ENCODE peak calls at places on chromosome 1, in five cellular contexts. K, Q, W, H and B are unnamed samples.

GRCh38 chr1:205191617-205192016 is 19.9 kb downstream of the DSTYK start:
- DNase-seq in K (no peak), Q (no peak), W (no peak), H (no peak), B (no peak)

GRCh38 chr1:69947837-69948236 is 257.5 kb downstream of the LRRC40 start:
- DNase-seq in K (peak; percentile 51), Q (no peak), W (peak; percentile 23), H (no peak), B (no peak)

GRCh38 chr1:147834189-147834588 is 68.4 kb upstream of the GJA8 start:
- DNase-seq in K (no peak), Q (no peak), W (no peak), H (no peak), B (no peak)

GRCh38 chr1:196309386-196309785 is 298.9 kb downstream of the KCNT2 start:
- DNase-seq in K (peak; percentile 10), Q (peak; percentile 34), W (no peak), H (no peak), B (no peak)

GRCh38 chr1:159924025-159924790 is 1.1 kb downstream of the TAGLN2 start:
- DNase-seq in K (no peak), Q (peak; percentile 89), W (peak; percentile 90), H (peak; percentile 80), B (peak; percentile 85)

GRCh38 chr1:43586136-43586726 is 55.5 kb downstream of the PTPRF start:
- DNase-seq in K (peak; percentile 24), Q (no peak), W (no peak), H (no peak), B (no peak)

GRCh38 chr1:203475012-203475981 is at the start of gene PRELP:
- DNase-seq in K (no peak), Q (no peak), W (no peak), H (no peak), B (no peak)

GRCh38 chr1:52599236-52599635 is 2.9 kb upstream of the GPX7 start:
- DNase-seq in K (no peak), Q (no peak), W (no peak), H (no peak), B (no peak)

GRCh38 chr1:29876441-29876840 is 640.1 kb downstream of the PTPRU start:
- DNase-seq in K (no peak), Q (no peak), W (no peak), H (no peak), B (no peak)

GRCh38 chr1:212514056-212514614 is 81.4 kb downstream of the NENF start:
- DNase-seq in K (no peak), Q (no peak), W (peak; percentile 64), H (no peak), B (no peak)

GRCh38 chr1:74712863-74713262 is 20.0 kb downstream of the CRYZ start:
- DNase-seq in K (no peak), Q (no peak), W (no peak), H (no peak), B (no peak)

GRCh38 chr1:156385534-156386031 is 16.6 kb downstream of the RHBG start:
- DNase-seq in K (no peak), Q (peak; percentile 77), W (peak; percentile 55), H (peak; percentile 77), B (peak; percentile 53)

GRCh38 chr1:211340622-211341487 is 14.2 kb downstream of the TRAF5 start:
- DNase-seq in K (no peak), Q (no peak), W (no peak), H (no peak), B (no peak)

GRCh38 chr1:55869050-55869449 is 653.9 kb upstream of the USP24 start:
- DNase-seq in K (no peak), Q (no peak), W (peak; percentile 4), H (no peak), B (no peak)

GRCh38 chr1:27979151-27979858 is 19.5 kb downstream of the XKR8 start:
- DNase-seq in K (no peak), Q (peak; percentile 75), W (peak; percentile 28), H (no peak), B (no peak)

GRCh38 chr1:73040811-73041210 is 758.5 kb upstream of the NEGR1 start:
- DNase-seq in K (no peak), Q (no peak), W (no peak), H (no peak), B (no peak)

GRCh38 chr1:93446837-93447451 is 974 bp upstream of the FNBP1L start:
- DNase-seq in K (peak; percentile 87), Q (no peak), W (no peak), H (no peak), B (no peak)

GRCh38 chr1:61244114-61244513 is 161.8 kb downstream of the NFIA start:
- DNase-seq in K (no peak), Q (peak; percentile 35), W (peak; percentile 61), H (no peak), B (no peak)

GRCh38 chr1:31910933-31911332 is 27.2 kb downstream of the PTP4A2 start:
- DNase-seq in K (no peak), Q (peak; percentile 44), W (no peak), H (no peak), B (no peak)

GRCh38 chr1:6423321-6423999 is 1.1 kb upstream of the ESPN start:
- DNase-seq in K (no peak), Q (peak; percentile 65), W (peak; percentile 24), H (peak; percentile 61), B (peak; percentile 41)

GRCh38 chr1:173267453-173267945 is 60.4 kb upstream of the TNFSF4 start:
- DNase-seq in K (no peak), Q (no peak), W (peak; percentile 63), H (no peak), B (no peak)

GRCh38 chr1:8211620-8212442 is 106.1 kb upstream of the SLC45A1 start:
- DNase-seq in K (peak; percentile 97), Q (peak; percentile 91), W (peak; percentile 94), H (no peak), B (no peak)

GRCh38 chr1:160821627-160822026 is 25.7 kb downstream of the LY9 start:
- DNase-seq in K (no peak), Q (peak; percentile 16), W (no peak), H (no peak), B (no peak)

GRCh38 chr1:177173976-177174375 is 3.2 kb downstream of the BRINP2 start:
- DNase-seq in K (no peak), Q (no peak), W (no peak), H (no peak), B (no peak)

GRCh38 chr1:181931873-181932272 is 129.6 kb downstream of the ZNF648 start:
- DNase-seq in K (no peak), Q (no peak), W (no peak), H (no peak), B (no peak)
- TF ChIP-seq CTCF in K (no peak), Q (no peak), W (no peak), H (no peak), B (no peak)

GRCh38 chr1:2383576-2383975 is 7.8 kb downstream of the MORN1 start:
- DNase-seq in K (no peak), Q (no peak), W (no peak), H (no peak), B (no peak)

GRCh38 chr1:2381741-2382620 is 9.4 kb downstream of the MORN1 start:
- DNase-seq in K (no peak), Q (peak; percentile 75), W (peak; percentile 55), H (peak; percentile 70), B (peak; percentile 74)

GRCh38 chr1:2380816-2381591 is 10.3 kb downstream of the MORN1 start:
- DNase-seq in K (no peak), Q (no peak), W (no peak), H (no peak), B (no peak)

GRCh38 chr1:2384130-2384860 is 7.1 kb downstream of the MORN1 start:
- DNase-seq in K (no peak), Q (no peak), W (no peak), H (no peak), B (no peak)

DNA sequence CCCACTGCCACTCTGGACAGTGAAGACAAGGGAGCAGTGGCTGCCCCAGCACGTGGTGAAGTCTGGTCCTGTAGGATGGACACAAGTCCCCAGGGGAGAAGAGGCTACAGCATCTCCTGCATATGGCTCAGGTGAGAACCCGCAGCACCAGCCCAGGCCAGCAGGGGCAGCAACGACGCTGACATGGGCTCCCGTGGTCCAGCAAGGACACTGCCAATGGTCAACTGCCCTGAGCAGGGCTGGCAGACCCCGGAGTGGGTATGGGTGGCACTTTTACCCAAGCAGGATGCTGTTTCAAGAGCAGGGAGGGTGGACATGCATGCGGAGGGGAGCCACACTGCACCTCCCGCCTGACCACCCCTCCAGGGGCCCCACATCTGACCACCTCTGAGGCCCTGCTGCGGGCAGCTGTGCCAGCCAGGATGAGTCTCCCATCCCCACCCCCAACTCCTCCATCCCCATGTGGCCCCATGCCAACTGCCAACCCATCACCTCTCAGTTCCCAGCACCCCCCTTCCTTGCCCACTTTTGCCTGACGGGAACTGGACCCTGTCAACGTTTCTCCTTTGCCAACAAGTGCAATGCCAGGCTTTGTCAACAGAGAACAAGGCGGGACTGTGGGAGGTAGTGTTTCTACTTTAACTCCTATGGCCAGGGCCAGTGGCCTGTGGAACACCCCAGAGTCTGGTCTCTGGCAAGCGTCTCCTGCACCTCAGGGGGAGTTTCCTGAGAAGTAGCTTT is 8.6 kb downstream of the MORN1 start:
- DNase-seq in K (no peak), Q (no peak), W (no peak), H (no peak), B (no peak)
- TF ChIP-seq CTCF in K (peak; percentile 57), Q (peak; percentile 41), W (peak; percentile 79), H (peak; percentile 38), B (peak; percentile 27)

DNA sequence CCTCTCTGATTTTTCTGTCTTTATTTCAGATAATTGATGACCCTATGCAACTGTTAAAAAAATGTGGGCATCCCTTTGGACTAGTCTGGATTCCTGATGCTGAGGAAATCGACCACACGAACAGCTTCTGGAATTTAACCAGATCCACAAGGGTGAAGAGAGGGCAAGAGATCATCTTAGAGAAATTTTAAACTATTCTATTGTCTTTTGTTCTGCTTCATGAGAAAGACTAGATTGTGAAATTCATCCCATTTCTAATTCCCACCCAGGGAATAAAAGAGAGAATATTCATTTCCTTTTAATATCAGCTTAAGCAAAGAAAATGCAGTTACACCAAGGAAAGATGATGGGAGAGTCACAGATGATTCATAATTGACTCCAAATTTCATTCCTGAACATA is 71.8 kb downstream of the DUSP10 start:
- DNase-seq in K (no peak), Q (no peak), W (no peak), H (no peak), B (no peak)
- TF ChIP-seq CTCF in K (no peak), Q (no peak), W (no peak), H (no peak), B (no peak)

GRCh38 chr1:236751385-236751784 is 43.7 kb upstream of the MTR start:
- DNase-seq in K (no peak), Q (no peak), W (no peak), H (no peak), B (no peak)

GRCh38 chr1:236747311-236747956 is 47.7 kb upstream of the MTR start:
- DNase-seq in K (no peak), Q (no peak), W (no peak), H (no peak), B (no peak)

GRCh38 chr1:236746785-236747184 is 48.3 kb upstream of the MTR start:
- DNase-seq in K (no peak), Q (no peak), W (no peak), H (no peak), B (no peak)

GRCh38 chr1:236750928-236751327 is 44.2 kb upstream of the MTR start:
- DNase-seq in K (no peak), Q (peak; percentile 21), W (no peak), H (no peak), B (no peak)

DNA sequence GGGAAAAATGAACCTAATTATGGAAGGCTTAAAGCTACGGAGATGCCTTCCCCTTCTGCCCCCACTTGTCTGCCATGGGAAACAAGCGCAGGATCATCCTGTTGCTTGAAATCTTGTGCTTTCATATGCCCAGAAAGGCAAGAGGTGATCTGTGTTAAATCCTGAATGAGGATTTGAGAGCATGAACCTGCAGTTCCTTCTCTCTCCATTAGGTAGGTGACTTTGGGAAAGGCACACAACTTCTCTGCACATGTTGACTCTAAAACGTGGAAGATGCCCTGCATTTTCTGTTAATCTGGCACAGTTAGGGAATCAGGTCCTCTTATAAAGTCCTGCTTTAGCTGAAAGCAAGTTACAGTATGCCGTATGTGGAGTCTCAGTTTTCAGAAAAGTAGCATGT is 46.6 kb upstream of the MTR start:
- DNase-seq in K (no peak), Q (no peak), W (no peak), H (no peak), B (no peak)
- TF ChIP-seq CTCF in K (peak; percentile 2), Q (no peak), W (peak; percentile 28), H (no peak), B (no peak)